ENCODE peak calls at places on chromosomes 7 and 10, in six cellular contexts. One of them, this sample, is unnamed. For H3K4me1, the result is how much of the 10 kb centered on the place peaks cover.

GRCh38 chr7:12728192-12728538 is 40.7 kb downstream of the ARL4A start:
- DNase-seq in PC-3: no peak
- DNase-seq in PC-9: no peak
- DNase-seq in A673: peak
- DNase-seq in fibroblast of lung: no peak
- DNase-seq in HCT116: no peak
- DNase-seq in this sample: no peak

GRCh38 chr7:132456418-132456817 is 119.9 kb downstream of the PLXNA4 start:
- DNase-seq in PC-3: no peak
- DNase-seq in PC-9: no peak
- DNase-seq in A673: no peak
- DNase-seq in fibroblast of lung: no peak
- DNase-seq in HCT116: no peak
- DNase-seq in this sample: no peak

GRCh38 chr7:155291045-155291530 is 6.6 kb upstream of the INSIG1 start:
- DNase-seq in PC-3: peak
- DNase-seq in PC-9: peak
- DNase-seq in A673: no peak
- DNase-seq in fibroblast of lung: peak
- DNase-seq in HCT116: peak
- DNase-seq in this sample: no peak

GRCh38 chr10:124035928-124036558 is 57.4 kb downstream of the CHST15 start:
- DNase-seq in PC-3: no peak
- DNase-seq in PC-9: no peak
- DNase-seq in A673: no peak
- DNase-seq in fibroblast of lung: no peak
- DNase-seq in HCT116: no peak
- DNase-seq in this sample: peak

GRCh38 chr7:4681922-4682620 is at the start of gene FOXK1:
- DNase-seq in PC-3: peak
- DNase-seq in PC-9: peak
- DNase-seq in A673: peak
- DNase-seq in fibroblast of lung: peak
- DNase-seq in HCT116: no peak
- DNase-seq in this sample: peak

GRCh38 chr10:128579902-128580301 is 453.7 kb upstream of the MKI67 start:
- DNase-seq in PC-3: no peak
- DNase-seq in PC-9: no peak
- DNase-seq in A673: no peak
- DNase-seq in fibroblast of lung: no peak
- DNase-seq in HCT116: no peak
- DNase-seq in this sample: no peak

GRCh38 chr7:101998904-101999236 is 181.4 kb downstream of the CUX1 start:
- DNase-seq in PC-3: no peak
- DNase-seq in PC-9: no peak
- DNase-seq in A673: no peak
- DNase-seq in fibroblast of lung: no peak
- DNase-seq in HCT116: no peak
- DNase-seq in this sample: peak

GRCh38 chr7:77416621-77417371 is 647 bp upstream of the GSAP start:
- DNase-seq in PC-3: no peak
- DNase-seq in PC-9: no peak
- DNase-seq in A673: no peak
- DNase-seq in fibroblast of lung: no peak
- DNase-seq in HCT116: no peak
- DNase-seq in this sample: no peak

GRCh38 chr10:34097682-34098081 is 717.4 kb downstream of the PARD3 start:
- DNase-seq in PC-3: peak
- DNase-seq in PC-9: no peak
- DNase-seq in A673: no peak
- DNase-seq in fibroblast of lung: no peak
- DNase-seq in HCT116: no peak
- DNase-seq in this sample: no peak

GRCh38 chr7:73954181-73954580 is 73.8 kb upstream of the ELN start:
- DNase-seq in PC-3: no peak
- DNase-seq in PC-9: no peak
- DNase-seq in A673: no peak
- DNase-seq in fibroblast of lung: no peak
- DNase-seq in HCT116: no peak
- DNase-seq in this sample: no peak

GRCh38 chr7:137001041-137001440 is 132.6 kb downstream of the CHRM2 start:
- DNase-seq in PC-3: no peak
- DNase-seq in PC-9: no peak
- DNase-seq in A673: peak
- DNase-seq in fibroblast of lung: peak
- DNase-seq in HCT116: no peak
- DNase-seq in this sample: no peak

GRCh38 chr7:155066417-155066950 is 3.6 kb upstream of the HTR5A start:
- DNase-seq in PC-3: peak
- DNase-seq in PC-9: no peak
- DNase-seq in A673: no peak
- DNase-seq in fibroblast of lung: peak
- DNase-seq in HCT116: no peak
- DNase-seq in this sample: no peak

GRCh38 chr10:47111329-47111862 is 188.6 kb upstream of the GDF10 start:
- DNase-seq in PC-3: no peak
- DNase-seq in PC-9: no peak
- DNase-seq in A673: no peak
- DNase-seq in fibroblast of lung: no peak
- DNase-seq in HCT116: no peak
- DNase-seq in this sample: no peak

GRCh38 chr10:36574212-36574611 is 551.2 kb upstream of the ANKRD30A start:
- DNase-seq in PC-3: no peak
- DNase-seq in PC-9: no peak
- DNase-seq in A673: no peak
- DNase-seq in fibroblast of lung: peak
- DNase-seq in HCT116: no peak
- DNase-seq in this sample: no peak
- TF ChIP-seq EZH2 in PC-3: no peak
- TF ChIP-seq EZH2 in PC-9: no peak
- TF ChIP-seq EZH2 in A673: no peak
- TF ChIP-seq EZH2 in fibroblast of lung: no peak
- TF ChIP-seq EZH2 in HCT116: no peak
- TF ChIP-seq EZH2 in this sample: no peak

GRCh38 chr10:10796774-10797415 is 220.8 kb upstream of the CELF2 start:
- DNase-seq in PC-3: peak
- DNase-seq in PC-9: no peak
- DNase-seq in A673: no peak
- DNase-seq in fibroblast of lung: peak
- DNase-seq in HCT116: no peak
- DNase-seq in this sample: no peak
- H3K4me1 ChIP-seq in PC-3: under half
- H3K4me1 ChIP-seq in PC-9: half or more
- H3K4me1 ChIP-seq in A673: under half
- H3K4me1 ChIP-seq in fibroblast of lung: under half
- H3K4me1 ChIP-seq in HCT116: under half
- H3K4me1 ChIP-seq in this sample: under half

DNA sequence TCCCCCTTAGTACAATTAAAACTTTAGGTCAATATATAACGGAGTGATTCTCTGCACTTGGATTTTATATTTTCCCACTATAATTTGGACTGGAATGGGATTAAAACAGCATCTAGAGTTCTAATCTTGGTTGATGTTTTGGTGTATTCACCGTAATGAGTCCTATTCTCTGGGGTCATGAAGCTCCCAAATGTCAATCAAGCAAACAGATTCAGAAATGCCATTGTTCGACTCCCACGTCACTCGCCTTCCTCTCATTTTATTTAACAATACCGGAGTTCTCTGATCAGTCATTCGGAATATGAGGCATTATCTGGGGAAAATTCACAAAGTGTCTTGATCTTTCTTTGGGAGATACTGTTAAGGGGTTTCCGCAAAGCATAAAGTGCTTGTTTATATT is 26.5 kb downstream of the SKIDA1 start:
- DNase-seq in PC-3: no peak
- DNase-seq in PC-9: no peak
- DNase-seq in A673: no peak
- DNase-seq in fibroblast of lung: no peak
- DNase-seq in HCT116: no peak
- DNase-seq in this sample: no peak
- TF ChIP-seq EZH2 in PC-3: no peak
- TF ChIP-seq EZH2 in PC-9: no peak
- TF ChIP-seq EZH2 in A673: no peak
- TF ChIP-seq EZH2 in fibroblast of lung: no peak
- TF ChIP-seq EZH2 in HCT116: no peak
- TF ChIP-seq EZH2 in this sample: no peak

DNA sequence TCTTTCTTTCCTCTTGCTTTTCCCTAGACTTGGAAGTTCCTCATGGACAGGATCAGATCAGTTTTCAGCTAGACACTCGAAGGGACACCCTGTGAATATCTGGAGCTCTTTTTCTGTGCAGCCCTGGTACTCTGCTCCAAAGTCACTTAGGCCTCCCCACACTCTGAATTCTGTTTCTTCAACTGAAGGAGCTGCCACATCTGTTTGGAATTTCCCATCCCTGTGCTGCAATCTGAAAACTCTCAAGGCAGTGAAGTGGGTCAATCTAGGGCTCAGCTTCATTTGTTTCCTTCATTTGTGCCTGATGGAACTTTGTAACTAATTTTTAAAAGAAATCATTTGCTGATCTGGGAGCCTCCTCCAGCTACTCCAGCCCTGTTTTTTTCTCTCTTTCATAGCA is 9.6 kb downstream of the EPC1 start:
- DNase-seq in PC-3: no peak
- DNase-seq in PC-9: no peak
- DNase-seq in A673: no peak
- DNase-seq in fibroblast of lung: no peak
- DNase-seq in HCT116: no peak
- DNase-seq in this sample: no peak
- H3K4me1 ChIP-seq in PC-3: under half
- H3K4me1 ChIP-seq in PC-9: under half
- H3K4me1 ChIP-seq in A673: half or more
- H3K4me1 ChIP-seq in fibroblast of lung: under half
- H3K4me1 ChIP-seq in HCT116: under half
- H3K4me1 ChIP-seq in this sample: under half

GRCh38 chr7:1249731-1250130 is 17.1 kb downstream of the UNCX start:
- DNase-seq in PC-3: no peak
- DNase-seq in PC-9: no peak
- DNase-seq in A673: no peak
- DNase-seq in fibroblast of lung: no peak
- DNase-seq in HCT116: no peak
- DNase-seq in this sample: no peak
- TF ChIP-seq EZH2 in PC-3: no peak
- TF ChIP-seq EZH2 in PC-9: no peak
- TF ChIP-seq EZH2 in A673: no peak
- TF ChIP-seq EZH2 in fibroblast of lung: no peak
- TF ChIP-seq EZH2 in HCT116: no peak
- TF ChIP-seq EZH2 in this sample: no peak

GRCh38 chr10:92914478-92915066 is 66.3 kb downstream of the EXOC6 start:
- DNase-seq in PC-3: peak
- DNase-seq in PC-9: peak
- DNase-seq in A673: peak
- DNase-seq in fibroblast of lung: peak
- DNase-seq in HCT116: peak
- DNase-seq in this sample: peak

GRCh38 chr10:92913973-92914372 is 65.7 kb downstream of the EXOC6 start:
- DNase-seq in PC-3: no peak
- DNase-seq in PC-9: no peak
- DNase-seq in A673: no peak
- DNase-seq in fibroblast of lung: no peak
- DNase-seq in HCT116: no peak
- DNase-seq in this sample: no peak

GRCh38 chr10:92915892-92916291 is 67.6 kb downstream of the EXOC6 start:
- DNase-seq in PC-3: no peak
- DNase-seq in PC-9: no peak
- DNase-seq in A673: no peak
- DNase-seq in fibroblast of lung: no peak
- DNase-seq in HCT116: no peak
- DNase-seq in this sample: no peak

GRCh38 chr10:92920866-92921265 is 72.5 kb downstream of the EXOC6 start:
- DNase-seq in PC-3: no peak
- DNase-seq in PC-9: no peak
- DNase-seq in A673: no peak
- DNase-seq in fibroblast of lung: no peak
- DNase-seq in HCT116: no peak
- DNase-seq in this sample: no peak

GRCh38 chr10:92916433-92916832 is 68.1 kb downstream of the EXOC6 start:
- DNase-seq in PC-3: no peak
- DNase-seq in PC-9: no peak
- DNase-seq in A673: no peak
- DNase-seq in fibroblast of lung: no peak
- DNase-seq in HCT116: no peak
- DNase-seq in this sample: no peak
- H3K4me1 ChIP-seq in PC-3: under half
- H3K4me1 ChIP-seq in PC-9: under half
- H3K4me1 ChIP-seq in A673: under half
- H3K4me1 ChIP-seq in fibroblast of lung: under half
- H3K4me1 ChIP-seq in HCT116: under half
- H3K4me1 ChIP-seq in this sample: under half

DNA sequence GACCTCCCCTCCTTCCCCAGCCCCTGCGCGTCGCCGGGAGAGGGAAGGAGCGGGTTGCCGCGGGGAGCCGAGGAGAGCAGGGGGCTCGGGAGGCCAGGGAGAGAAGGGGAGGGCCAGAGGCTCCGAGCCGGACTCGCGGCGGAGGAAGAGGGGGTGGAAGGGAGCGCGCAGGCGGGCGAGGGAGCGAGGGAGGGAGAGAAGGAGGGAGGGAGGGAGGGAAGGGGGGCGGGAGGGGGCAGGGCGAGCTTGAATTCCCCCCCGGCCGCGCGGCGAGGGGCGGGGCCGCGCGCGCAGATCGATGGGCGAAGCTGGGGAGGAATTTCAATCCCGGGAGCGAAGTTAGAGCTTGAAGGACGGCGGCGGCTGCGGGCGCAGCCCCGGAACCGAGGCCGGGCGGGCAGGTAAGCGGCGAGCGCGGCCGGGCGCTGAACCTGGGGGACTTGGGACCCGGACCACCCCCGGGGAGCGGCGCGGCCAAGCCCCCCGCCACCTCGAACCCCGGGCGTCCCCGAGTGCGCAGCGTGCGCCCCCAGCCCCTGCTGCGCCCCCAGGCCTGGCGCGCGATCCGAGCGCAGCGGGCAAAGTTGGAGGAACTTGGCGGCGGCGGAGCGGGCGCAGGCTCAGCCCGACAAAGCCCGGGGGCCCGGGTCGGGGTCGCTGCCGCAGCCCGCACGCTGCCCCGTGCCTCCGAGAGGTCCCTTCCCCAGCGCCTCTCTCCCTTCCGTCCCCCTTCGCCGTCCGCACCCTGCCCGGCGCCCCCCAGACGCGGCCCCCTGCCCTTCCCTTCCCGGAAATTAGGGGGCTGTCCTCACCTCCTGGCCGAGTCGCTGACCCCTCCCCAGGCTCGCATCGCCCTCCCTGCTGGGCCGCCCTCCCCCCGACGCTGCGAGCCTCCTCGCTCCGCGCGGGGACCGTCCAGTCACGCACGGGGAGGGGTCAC is at the start of gene ELFN1:
- DNase-seq in PC-3: no peak
- DNase-seq in PC-9: no peak
- DNase-seq in A673: peak
- DNase-seq in fibroblast of lung: peak
- DNase-seq in HCT116: no peak
- DNase-seq in this sample: peak
- TF ChIP-seq EZH2 in PC-3: no peak
- TF ChIP-seq EZH2 in PC-9: no peak
- TF ChIP-seq EZH2 in A673: peak
- TF ChIP-seq EZH2 in fibroblast of lung: peak
- TF ChIP-seq EZH2 in HCT116: no peak
- TF ChIP-seq EZH2 in this sample: no peak

DNA sequence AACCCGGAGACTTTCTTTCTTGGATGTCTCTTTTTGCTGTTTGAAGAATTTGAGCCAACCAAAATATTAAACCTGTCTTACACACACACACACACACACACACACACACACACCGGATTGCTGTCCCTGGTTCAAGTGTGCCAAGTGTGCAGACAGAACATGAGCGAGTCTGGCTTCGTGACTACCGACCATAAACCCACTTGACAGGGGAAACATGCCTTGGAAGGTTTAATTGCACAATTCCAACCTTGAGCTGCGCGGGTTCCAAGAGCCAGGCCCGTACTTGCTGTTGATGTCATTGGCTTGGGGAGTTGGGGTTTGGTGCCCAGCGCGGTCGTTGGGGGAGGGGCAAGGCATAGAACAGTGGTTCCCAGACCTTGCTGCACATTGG is 1.7 kb downstream of the EGFR start:
- DNase-seq in PC-3: peak
- DNase-seq in PC-9: peak
- DNase-seq in A673: no peak
- DNase-seq in fibroblast of lung: peak
- DNase-seq in HCT116: no peak
- DNase-seq in this sample: no peak
- H3K4me1 ChIP-seq in PC-3: under half
- H3K4me1 ChIP-seq in PC-9: half or more
- H3K4me1 ChIP-seq in A673: under half
- H3K4me1 ChIP-seq in fibroblast of lung: under half
- H3K4me1 ChIP-seq in HCT116: under half
- H3K4me1 ChIP-seq in this sample: under half

This sample was measured in DND-41.